ENCODE peak calls at places on chromosome 9, in seven cellular contexts. One of them, this sample, is unnamed.

GRCh38 chr9:117772960-117773359 is 68.8 kb downstream of the TLR4 start:
- DNase-seq in GM23338: no peak
- DNase-seq in activated CD8-positive, alpha-beta T cell treated with anti-CD3 and anti-CD28 coated beads for 36 hours: no peak
- DNase-seq in type B pancreatic cell: no peak
- DNase-seq in AG04450: no peak
- DNase-seq in GM13976: no peak
- DNase-seq in spleen: no peak
- DNase-seq in this sample: no peak

GRCh38 chr9:75814667-75815066 is 75.8 kb upstream of the PCSK5 start:
- DNase-seq in GM23338: no peak
- DNase-seq in spleen: no peak
- DNase-seq in AG04450: no peak
- DNase-seq in type B pancreatic cell: no peak
- DNase-seq in GM13976: no peak
- DNase-seq in activated CD8-positive, alpha-beta T cell treated with anti-CD3 and anti-CD28 coated beads for 36 hours: no peak
- DNase-seq in this sample: no peak

GRCh38 chr9:129109504-129109903 is 1.1 kb downstream of the CRAT start:
- DNase-seq in GM13976: no peak
- DNase-seq in type B pancreatic cell: no peak
- DNase-seq in activated CD8-positive, alpha-beta T cell treated with anti-CD3 and anti-CD28 coated beads for 36 hours: peak; percentile 56
- DNase-seq in spleen: no peak
- DNase-seq in AG04450: no peak
- DNase-seq in GM23338: peak; percentile 58
- DNase-seq in this sample: no peak

GRCh38 chr9:2066312-2067273 is 51.4 kb downstream of the SMARCA2 start:
- DNase-seq in AG04450: no peak
- DNase-seq in GM23338: peak; percentile 85
- DNase-seq in activated CD8-positive, alpha-beta T cell treated with anti-CD3 and anti-CD28 coated beads for 36 hours: no peak
- DNase-seq in spleen: no peak
- DNase-seq in type B pancreatic cell: no peak
- DNase-seq in GM13976: peak; percentile 17
- DNase-seq in this sample: no peak

GRCh38 chr9:95876595-95876994 is 1.1 kb downstream of the ERCC6L2 start:
- DNase-seq in AG04450: no peak
- DNase-seq in activated CD8-positive, alpha-beta T cell treated with anti-CD3 and anti-CD28 coated beads for 36 hours: no peak
- DNase-seq in GM23338: no peak
- DNase-seq in spleen: no peak
- DNase-seq in GM13976: no peak
- DNase-seq in type B pancreatic cell: no peak
- DNase-seq in this sample: no peak

GRCh38 chr9:12996971-12997370 is 222.2 kb downstream of the LURAP1L start:
- DNase-seq in spleen: no peak
- DNase-seq in GM23338: no peak
- DNase-seq in type B pancreatic cell: no peak
- DNase-seq in activated CD8-positive, alpha-beta T cell treated with anti-CD3 and anti-CD28 coated beads for 36 hours: no peak
- DNase-seq in AG04450: no peak
- DNase-seq in GM13976: no peak
- DNase-seq in this sample: no peak

GRCh38 chr9:101485873-101486692 is 47.6 kb upstream of the RNF20 start:
- DNase-seq in GM13976: no peak
- DNase-seq in spleen: no peak
- DNase-seq in GM23338: peak; percentile 81
- DNase-seq in type B pancreatic cell: peak; percentile 69
- DNase-seq in activated CD8-positive, alpha-beta T cell treated with anti-CD3 and anti-CD28 coated beads for 36 hours: no peak
- DNase-seq in AG04450: no peak
- DNase-seq in this sample: peak; percentile 4

GRCh38 chr9:74865177-74865576 is 22.5 kb downstream of the TRPM6 start:
- DNase-seq in type B pancreatic cell: no peak
- DNase-seq in GM13976: no peak
- DNase-seq in AG04450: no peak
- DNase-seq in activated CD8-positive, alpha-beta T cell treated with anti-CD3 and anti-CD28 coated beads for 36 hours: no peak
- DNase-seq in GM23338: no peak
- DNase-seq in spleen: no peak
- DNase-seq in this sample: peak; percentile 21

GRCh38 chr9:93126825-93127368 is 7.2 kb downstream of the NINJ1 start:
- DNase-seq in activated CD8-positive, alpha-beta T cell treated with anti-CD3 and anti-CD28 coated beads for 36 hours: peak; percentile 61
- DNase-seq in type B pancreatic cell: no peak
- DNase-seq in AG04450: no peak
- DNase-seq in GM23338: peak; percentile 32
- DNase-seq in spleen: peak; percentile 86
- DNase-seq in GM13976: no peak
- DNase-seq in this sample: no peak

GRCh38 chr9:125492719-125493118 is 214.3 kb downstream of the MAPKAP1 start:
- DNase-seq in AG04450: no peak
- DNase-seq in type B pancreatic cell: no peak
- DNase-seq in spleen: no peak
- DNase-seq in GM13976: no peak
- DNase-seq in activated CD8-positive, alpha-beta T cell treated with anti-CD3 and anti-CD28 coated beads for 36 hours: no peak
- DNase-seq in GM23338: no peak
- DNase-seq in this sample: no peak

GRCh38 chr9:135230817-135231520 is 143.5 kb downstream of the OLFM1 start:
- DNase-seq in AG04450: no peak
- DNase-seq in activated CD8-positive, alpha-beta T cell treated with anti-CD3 and anti-CD28 coated beads for 36 hours: no peak
- DNase-seq in type B pancreatic cell: no peak
- DNase-seq in spleen: peak; percentile 49
- DNase-seq in GM13976: no peak
- DNase-seq in GM23338: no peak
- DNase-seq in this sample: no peak

GRCh38 chr9:121884057-121884512 is 209.0 kb downstream of the TTLL11 start:
- DNase-seq in GM13976: no peak
- DNase-seq in activated CD8-positive, alpha-beta T cell treated with anti-CD3 and anti-CD28 coated beads for 36 hours: no peak
- DNase-seq in spleen: no peak
- DNase-seq in GM23338: peak; percentile 87
- DNase-seq in AG04450: no peak
- DNase-seq in type B pancreatic cell: no peak
- DNase-seq in this sample: no peak

GRCh38 chr9:129258823-129259301 is 80.8 kb upstream of the IER5L start:
- DNase-seq in AG04450: no peak
- DNase-seq in GM23338: no peak
- DNase-seq in activated CD8-positive, alpha-beta T cell treated with anti-CD3 and anti-CD28 coated beads for 36 hours: peak; percentile 15
- DNase-seq in type B pancreatic cell: no peak
- DNase-seq in spleen: peak; percentile 72
- DNase-seq in GM13976: no peak
- DNase-seq in this sample: no peak

GRCh38 chr9:9819886-9820285 is 792.9 kb downstream of the PTPRD start:
- DNase-seq in AG04450: no peak
- DNase-seq in activated CD8-positive, alpha-beta T cell treated with anti-CD3 and anti-CD28 coated beads for 36 hours: no peak
- DNase-seq in GM13976: no peak
- DNase-seq in spleen: no peak
- DNase-seq in GM23338: no peak
- DNase-seq in type B pancreatic cell: no peak
- DNase-seq in this sample: no peak

GRCh38 chr9:32524558-32525461 is 1.2 kb downstream of the RIGI start:
- DNase-seq in activated CD8-positive, alpha-beta T cell treated with anti-CD3 and anti-CD28 coated beads for 36 hours: peak; percentile 45
- DNase-seq in type B pancreatic cell: no peak
- DNase-seq in AG04450: no peak
- DNase-seq in spleen: peak; percentile 77
- DNase-seq in GM13976: no peak
- DNase-seq in GM23338: peak; percentile 67
- DNase-seq in this sample: peak; percentile 37

GRCh38 chr9:110443878-110444245 is 106.2 kb upstream of the TXNDC8 start:
- DNase-seq in GM23338: no peak
- DNase-seq in GM13976: no peak
- DNase-seq in type B pancreatic cell: no peak
- DNase-seq in activated CD8-positive, alpha-beta T cell treated with anti-CD3 and anti-CD28 coated beads for 36 hours: no peak
- DNase-seq in spleen: no peak
- DNase-seq in AG04450: peak; percentile 20
- DNase-seq in this sample: no peak

GRCh38 chr9:75071530-75072122 is 16.3 kb downstream of the NMRK1 start:
- DNase-seq in spleen: no peak
- DNase-seq in AG04450: no peak
- DNase-seq in type B pancreatic cell: no peak
- DNase-seq in activated CD8-positive, alpha-beta T cell treated with anti-CD3 and anti-CD28 coated beads for 36 hours: peak; percentile 86
- DNase-seq in GM13976: no peak
- DNase-seq in GM23338: no peak
- DNase-seq in this sample: peak; percentile 25

GRCh38 chr9:14221558-14221957 is 92.4 kb downstream of the NFIB start:
- DNase-seq in activated CD8-positive, alpha-beta T cell treated with anti-CD3 and anti-CD28 coated beads for 36 hours: no peak
- DNase-seq in type B pancreatic cell: no peak
- DNase-seq in GM23338: no peak
- DNase-seq in spleen: no peak
- DNase-seq in AG04450: no peak
- DNase-seq in GM13976: no peak
- DNase-seq in this sample: no peak

GRCh38 chr9:134624827-134625181 is 16.8 kb upstream of the COL5A1 start:
- DNase-seq in activated CD8-positive, alpha-beta T cell treated with anti-CD3 and anti-CD28 coated beads for 36 hours: no peak
- DNase-seq in GM23338: no peak
- DNase-seq in AG04450: no peak
- DNase-seq in type B pancreatic cell: peak; percentile 49
- DNase-seq in spleen: peak; percentile 20
- DNase-seq in GM13976: no peak
- DNase-seq in this sample: no peak

GRCh38 chr9:123414226-123414625 is 58.2 kb downstream of the CRB2 start:
- DNase-seq in activated CD8-positive, alpha-beta T cell treated with anti-CD3 and anti-CD28 coated beads for 36 hours: no peak
- DNase-seq in GM23338: no peak
- DNase-seq in spleen: peak; percentile 22
- DNase-seq in AG04450: no peak
- DNase-seq in GM13976: no peak
- DNase-seq in type B pancreatic cell: no peak
- DNase-seq in this sample: no peak

GRCh38 chr9:132410642-132411041 is 631 bp downstream of the CFAP77 start:
- DNase-seq in GM23338: no peak
- DNase-seq in GM13976: peak; percentile 26
- DNase-seq in spleen: peak; percentile 73
- DNase-seq in type B pancreatic cell: no peak
- DNase-seq in activated CD8-positive, alpha-beta T cell treated with anti-CD3 and anti-CD28 coated beads for 36 hours: peak; percentile 29
- DNase-seq in AG04450: no peak
- DNase-seq in this sample: no peak

GRCh38 chr9:112041536-112042243 is 133.4 kb downstream of the SUSD1 start:
- DNase-seq in type B pancreatic cell: no peak
- DNase-seq in AG04450: peak; percentile 99
- DNase-seq in activated CD8-positive, alpha-beta T cell treated with anti-CD3 and anti-CD28 coated beads for 36 hours: no peak
- DNase-seq in spleen: no peak
- DNase-seq in GM23338: peak; percentile 82
- DNase-seq in GM13976: no peak
- DNase-seq in this sample: no peak

GRCh38 chr9:13020141-13020540 is 245.3 kb downstream of the LURAP1L start:
- DNase-seq in type B pancreatic cell: no peak
- DNase-seq in GM23338: no peak
- DNase-seq in spleen: no peak
- DNase-seq in activated CD8-positive, alpha-beta T cell treated with anti-CD3 and anti-CD28 coated beads for 36 hours: no peak
- DNase-seq in AG04450: no peak
- DNase-seq in GM13976: no peak
- DNase-seq in this sample: no peak

GRCh38 chr9:28365020-28365640 is 791.8 kb upstream of the C9orf72 start:
- DNase-seq in AG04450: no peak
- DNase-seq in spleen: no peak
- DNase-seq in type B pancreatic cell: no peak
- DNase-seq in activated CD8-positive, alpha-beta T cell treated with anti-CD3 and anti-CD28 coated beads for 36 hours: no peak
- DNase-seq in GM23338: peak; percentile 72
- DNase-seq in GM13976: no peak
- DNase-seq in this sample: no peak

GRCh38 chr9:136997830-136998234 is 1.5 kb upstream of the CLIC3 start:
- DNase-seq in AG04450: no peak
- DNase-seq in type B pancreatic cell: no peak
- DNase-seq in GM23338: no peak
- DNase-seq in spleen: no peak
- DNase-seq in GM13976: no peak
- DNase-seq in activated CD8-positive, alpha-beta T cell treated with anti-CD3 and anti-CD28 coated beads for 36 hours: peak; percentile 58
- DNase-seq in this sample: no peak
- TF ChIP-seq CTCF in AG04450: no peak
- TF ChIP-seq CTCF in type B pancreatic cell: no peak
- TF ChIP-seq CTCF in GM23338: peak; percentile 9
- TF ChIP-seq CTCF in spleen: no peak
- TF ChIP-seq CTCF in GM13976: no peak
- TF ChIP-seq CTCF in activated CD8-positive, alpha-beta T cell treated with anti-CD3 and anti-CD28 coated beads for 36 hours: no peak
- TF ChIP-seq CTCF in this sample: peak; percentile 12

GRCh38 chr9:70363760-70364159 is 50.7 kb downstream of the KLF9 start:
- DNase-seq in GM13976: no peak
- DNase-seq in type B pancreatic cell: no peak
- DNase-seq in GM23338: no peak
- DNase-seq in spleen: no peak
- DNase-seq in activated CD8-positive, alpha-beta T cell treated with anti-CD3 and anti-CD28 coated beads for 36 hours: no peak
- DNase-seq in AG04450: no peak
- DNase-seq in this sample: no peak
- TF ChIP-seq CTCF in GM13976: no peak
- TF ChIP-seq CTCF in type B pancreatic cell: no peak
- TF ChIP-seq CTCF in GM23338: no peak
- TF ChIP-seq CTCF in spleen: no peak
- TF ChIP-seq CTCF in activated CD8-positive, alpha-beta T cell treated with anti-CD3 and anti-CD28 coated beads for 36 hours: no peak
- TF ChIP-seq CTCF in AG04450: no peak
- TF ChIP-seq CTCF in this sample: no peak

GRCh38 chr9:71446499-71447411 is 321.6 kb downstream of the CEMIP2 start:
- DNase-seq in activated CD8-positive, alpha-beta T cell treated with anti-CD3 and anti-CD28 coated beads for 36 hours: peak; percentile 67
- DNase-seq in AG04450: peak; percentile 8
- DNase-seq in GM23338: peak; percentile 97
- DNase-seq in spleen: peak; percentile 74
- DNase-seq in type B pancreatic cell: peak; percentile 78
- DNase-seq in GM13976: peak; percentile 65
- DNase-seq in this sample: peak; percentile 45
- TF ChIP-seq CTCF in activated CD8-positive, alpha-beta T cell treated with anti-CD3 and anti-CD28 coated beads for 36 hours: no peak
- TF ChIP-seq CTCF in AG04450: no peak
- TF ChIP-seq CTCF in GM23338: peak; percentile 61
- TF ChIP-seq CTCF in spleen: no peak
- TF ChIP-seq CTCF in type B pancreatic cell: peak; percentile 60
- TF ChIP-seq CTCF in GM13976: no peak
- TF ChIP-seq CTCF in this sample: peak; percentile 18

GRCh38 chr9:38068866-38069628 is at the start of gene SHB:
- DNase-seq in AG04450: no peak
- DNase-seq in GM23338: peak; percentile 79
- DNase-seq in spleen: peak; percentile 95
- DNase-seq in type B pancreatic cell: peak; percentile 83
- DNase-seq in activated CD8-positive, alpha-beta T cell treated with anti-CD3 and anti-CD28 coated beads for 36 hours: peak; percentile 82
- DNase-seq in GM13976: peak; percentile 95
- DNase-seq in this sample: peak; percentile 76
- TF ChIP-seq CTCF in AG04450: no peak
- TF ChIP-seq CTCF in GM23338: no peak
- TF ChIP-seq CTCF in spleen: peak; percentile 4
- TF ChIP-seq CTCF in type B pancreatic cell: no peak
- TF ChIP-seq CTCF in activated CD8-positive, alpha-beta T cell treated with anti-CD3 and anti-CD28 coated beads for 36 hours: peak; percentile 20
- TF ChIP-seq CTCF in GM13976: no peak
- TF ChIP-seq CTCF in this sample: no peak

DNA sequence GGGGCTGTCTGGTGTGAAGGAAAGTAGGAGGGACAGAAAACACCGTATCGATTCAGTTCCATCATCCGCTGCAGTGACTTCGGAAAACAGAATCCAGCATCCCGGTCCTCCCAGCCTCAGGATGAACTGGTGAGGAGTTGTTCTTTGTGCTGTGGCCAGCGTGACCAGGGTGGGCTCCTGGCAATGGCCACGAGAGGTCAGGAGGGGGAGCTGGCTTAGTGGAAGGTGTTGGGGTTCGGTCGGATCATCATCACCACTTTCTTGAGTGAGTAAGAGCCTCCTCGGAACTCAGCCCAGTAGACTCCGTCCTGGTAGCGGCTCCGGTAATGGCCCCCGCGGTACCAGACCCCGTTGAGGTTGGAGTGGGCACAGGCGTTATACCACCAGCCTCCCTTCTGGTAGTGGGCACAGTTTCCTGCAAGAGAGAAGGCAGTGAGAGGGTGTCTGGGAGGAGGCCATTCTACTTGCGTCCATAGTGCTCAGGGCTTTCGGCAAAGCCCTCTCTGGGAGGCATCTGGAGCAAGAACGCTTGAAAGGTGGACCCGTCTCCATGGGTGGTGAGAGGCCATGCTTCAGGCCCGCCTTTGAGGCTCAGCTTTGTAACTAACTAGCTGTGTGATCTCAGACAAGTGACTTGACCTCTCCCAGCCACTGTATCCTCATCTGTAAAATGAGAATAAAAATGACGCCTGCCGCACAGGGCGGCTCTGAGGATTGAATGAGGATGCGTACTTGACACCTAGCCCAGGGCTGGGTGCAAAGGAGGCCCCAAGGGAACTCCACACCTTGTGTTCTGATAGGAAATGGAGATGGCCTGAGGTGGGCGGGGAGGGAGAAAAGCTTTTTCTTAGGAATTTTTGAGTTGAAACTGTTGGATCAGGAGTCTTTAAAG is 33.5 kb downstream of the ANGPTL2 start:
- DNase-seq in AG04450: no peak
- DNase-seq in spleen: no peak
- DNase-seq in activated CD8-positive, alpha-beta T cell treated with anti-CD3 and anti-CD28 coated beads for 36 hours: no peak
- DNase-seq in GM13976: no peak
- DNase-seq in type B pancreatic cell: no peak
- DNase-seq in GM23338: no peak
- DNase-seq in this sample: no peak
- TF ChIP-seq CTCF in AG04450: no peak
- TF ChIP-seq CTCF in spleen: no peak
- TF ChIP-seq CTCF in activated CD8-positive, alpha-beta T cell treated with anti-CD3 and anti-CD28 coated beads for 36 hours: no peak
- TF ChIP-seq CTCF in GM13976: no peak
- TF ChIP-seq CTCF in type B pancreatic cell: no peak
- TF ChIP-seq CTCF in GM23338: no peak
- TF ChIP-seq CTCF in this sample: no peak